ENCODE peak calls at places on chromosomes 4 and X, in ten cellular contexts. X is AG04449; F is stomach; L is effector memory CD4-positive, alpha-beta T cell; G is CD8-positive, alpha-beta memory T cell; Z is psoas muscle; J is AG10803; M is cardiac fibroblast; O is kidney epithelial cell; H is HFF-Myc. W is an unnamed sample.

GRCh38 chr4:112511294-112512118 is 4.5 kb downstream of the NEUROG2 start:
- DNase-seq in G (no peak), X (no peak), O (no peak), M (no peak), J (no peak), F (no peak), Z (no peak), L (no peak), H (no peak), W (no peak)

GRCh38 chrX:122512561-122513072 is 671.5 kb upstream of the GRIA3 start:
- DNase-seq in O (no peak), L (no peak), G (no peak), F (no peak), X (no peak), M (no peak), J (peak; percentile 58), Z (no peak), H (no peak), W (no peak)

GRCh38 chr4:52993771-52994170 is 131.7 kb downstream of the RASL11B start:
- DNase-seq in L (no peak), Z (no peak), X (no peak), O (no peak), G (no peak), M (no peak), J (no peak), F (no peak), H (no peak), W (no peak)

GRCh38 chrX:20666316-20666715 is 399.6 kb upstream of the RPS6KA3 start:
- DNase-seq in Z (no peak), L (no peak), F (no peak), M (no peak), G (no peak), O (no peak), X (no peak), J (no peak), H (no peak), W (no peak)

GRCh38 chr4:110480741-110481271 is 4.9 kb downstream of the ENPEP start:
- DNase-seq in G (no peak), Z (no peak), H (no peak), F (no peak), L (no peak), X (no peak), M (no peak), J (peak; percentile 39), O (no peak), W (no peak)

GRCh38 chrX:25076941-25077500 is 61.3 kb upstream of the ARX start:
- DNase-seq in M (no peak), J (no peak), O (no peak), H (no peak), L (no peak), F (no peak), Z (no peak), X (no peak), G (no peak), W (no peak)

GRCh38 chrX:45851434-45851991 is 650.8 kb upstream of the DIPK2B start:
- DNase-seq in M (no peak), G (peak; percentile 37), O (no peak), L (peak; percentile 16), H (no peak), Z (peak; percentile 52), F (peak; percentile 38), X (no peak), J (peak; percentile 13), W (no peak)

GRCh38 chr4:148346657-148347056 is 95.6 kb downstream of the NR3C2 start:
- DNase-seq in J (no peak), X (no peak), F (no peak), G (no peak), L (no peak), O (no peak), M (no peak), Z (no peak), H (no peak), W (no peak)

GRCh38 chr4:1285790-1286553 is 3.7 kb upstream of the MAEA start:
- DNase-seq in H (no peak), X (no peak), O (no peak), Z (no peak), F (no peak), L (no peak), G (peak; percentile 19), J (peak; percentile 28), M (peak; percentile 32), W (no peak)

GRCh38 chr4:118783887-118784286 is 52.0 kb downstream of the SEC24D start:
- DNase-seq in J (peak; percentile 43), Z (peak; percentile 56), M (peak; percentile 89), L (no peak), H (no peak), G (no peak), O (no peak), F (no peak), X (no peak), W (peak; percentile 22)

GRCh38 chr4:156294577-156294976 is 340.9 kb upstream of the CTSO start:
- DNase-seq in J (peak; percentile 79), M (peak; percentile 95), Z (no peak), L (no peak), F (no peak), G (no peak), H (peak; percentile 38), X (peak; percentile 77), O (peak; percentile 73), W (no peak)

DNA sequence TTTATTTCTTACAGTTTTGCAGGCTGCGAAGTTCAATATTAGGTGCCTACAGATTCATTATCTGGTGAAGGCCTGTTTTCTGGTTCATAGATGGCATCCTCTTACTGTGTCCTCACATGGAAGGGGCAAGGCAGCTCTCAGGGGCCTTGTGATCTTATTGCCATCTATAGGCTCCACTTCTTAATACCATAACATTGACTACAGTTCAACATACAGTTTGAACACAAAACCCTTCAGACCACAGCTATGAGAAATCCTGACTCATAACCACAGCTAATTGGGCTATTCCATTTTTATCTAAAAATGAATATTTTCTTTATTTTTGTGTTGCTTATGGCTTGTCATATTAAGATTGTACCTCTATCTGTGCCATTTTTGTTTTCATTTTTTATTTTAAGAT is 72.3 kb downstream of the STAG2 start:
- DNase-seq in H (peak; percentile 3), G (no peak), O (no peak), Z (no peak), X (no peak), L (no peak), F (no peak), M (peak; percentile 54), J (peak; percentile 17), W (no peak)
- H3K4me3 ChIP-seq in H (no peak overlapping the region), G (no peak overlapping the region), O (no peak overlapping the region), Z (no peak overlapping the region), X (no peak overlapping the region), L (no peak overlapping the region), F (no peak overlapping the region), M (no peak overlapping the region), J (no peak overlapping the region), W (no peak overlapping the region)

GRCh38 chr4:107757293-107757692 is 37.3 kb upstream of the PAPSS1 start:
- DNase-seq in F (no peak), G (no peak), H (no peak), J (no peak), M (no peak), O (no peak), Z (no peak), L (no peak), X (no peak), W (no peak)

GRCh38 chr4:107760281-107760947 is 40.4 kb upstream of the PAPSS1 start:
- DNase-seq in M (peak; percentile 44), H (no peak), J (no peak), L (no peak), G (no peak), F (peak; percentile 68), X (no peak), Z (no peak), O (no peak), W (no peak)

GRCh38 chr4:107751670-107752069 is 31.6 kb upstream of the PAPSS1 start:
- DNase-seq in F (no peak), Z (no peak), L (no peak), M (peak; percentile 10), G (no peak), H (no peak), J (no peak), O (no peak), X (no peak), W (no peak)

GRCh38 chr4:107757860-107758476 is 37.9 kb upstream of the PAPSS1 start:
- DNase-seq in F (no peak), L (no peak), H (no peak), X (no peak), J (peak; percentile 47), Z (no peak), M (peak; percentile 67), G (peak; percentile 17), O (no peak), W (no peak)

GRCh38 chr4:107755841-107756356 is 35.9 kb upstream of the PAPSS1 start:
- DNase-seq in J (peak; percentile 39), M (no peak), O (no peak), H (no peak), X (peak; percentile 3), L (no peak), Z (no peak), G (no peak), F (no peak), W (no peak)
- H3K4me3 ChIP-seq in J (no peak overlapping the region), M (no peak overlapping the region), O (no peak overlapping the region), H (no peak overlapping the region), X (no peak overlapping the region), L (no peak overlapping the region), Z (no peak overlapping the region), G (no peak overlapping the region), F (no peak overlapping the region), W (no peak overlapping the region)

GRCh38 chrX:108126661-108127060 is 35.1 kb downstream of the ATG4A start:
- DNase-seq in H (no peak), J (no peak), F (no peak), L (no peak), X (no peak), G (no peak), O (no peak), Z (no peak), M (no peak), W (no peak)
- H3K4me3 ChIP-seq in H (no peak overlapping the region), J (no peak overlapping the region), F (no peak overlapping the region), L (no peak overlapping the region), X (no peak overlapping the region), G (no peak overlapping the region), O (no peak overlapping the region), Z (no peak overlapping the region), M (no peak overlapping the region), W (no peak overlapping the region)

GRCh38 chr4:68905598-68906237 is 45.9 kb downstream of the UGT2A3 start:
- DNase-seq in J (no peak), L (no peak), G (no peak), O (no peak), Z (no peak), M (no peak), H (no peak), F (peak; percentile 43), X (no peak), W (no peak)

GRCh38 chr4:68907788-68908700 is 43.6 kb downstream of the UGT2A3 start:
- DNase-seq in F (no peak), H (no peak), G (no peak), X (no peak), O (no peak), L (no peak), Z (no peak), M (no peak), J (no peak), W (no peak)

GRCh38 chr4:68907230-68907629 is 44.4 kb downstream of the UGT2A3 start:
- DNase-seq in L (no peak), Z (no peak), J (no peak), G (no peak), H (no peak), O (no peak), X (no peak), F (no peak), M (no peak), W (no peak)

GRCh38 chr4:68906238-68907137 is 45.1 kb downstream of the UGT2A3 start:
- DNase-seq in M (no peak), Z (no peak), J (no peak), L (no peak), F (no peak), H (no peak), O (no peak), G (no peak), X (no peak), W (no peak)

GRCh38 chr4:68904786-68905185 is 46.8 kb downstream of the UGT2A3 start:
- DNase-seq in O (no peak), H (no peak), J (no peak), Z (no peak), G (no peak), X (no peak), F (no peak), M (no peak), L (no peak), W (no peak)
- H3K4me3 ChIP-seq in O (no peak overlapping the region), H (no peak overlapping the region), J (no peak overlapping the region), Z (no peak overlapping the region), G (no peak overlapping the region), X (no peak overlapping the region), F (peak overlapping the region; percentile 10), M (no peak overlapping the region), L (no peak overlapping the region), W (no peak overlapping the region)

W was measured in heart left ventricle.